ENCODE peak calls at places on chromosome 13, in five cellular contexts. E, A, M, U and V are unnamed samples.
A peak's percentile ranks its signal among the peaks of the same experiment; 100 is the strongest.

GRCh38 chr13:65479692-65480091 is 1750.4 kb downstream of the PCDH9 start:
- DNase-seq in A (no peak), E (no peak), M (no peak), U (no peak), V (no peak)

GRCh38 chr13:36363464-36363863 is 17.3 kb upstream of the SPART start:
- DNase-seq in M (no peak), E (no peak), A (no peak), U (no peak), V (no peak)

GRCh38 chr13:52879950-52880650 is 31.7 kb upstream of the PCDH8 start:
- DNase-seq in E (no peak), M (no peak), A (no peak), U (no peak), V (no peak)

GRCh38 chr13:37656247-37656940 is 57.8 kb upstream of the POSTN start:
- DNase-seq in M (no peak), A (no peak), E (no peak), U (peak; percentile 98), V (no peak)

GRCh38 chr13:39676315-39676876 is 20.9 kb downstream of the COG6 start:
- DNase-seq in E (no peak), U (peak; percentile 66), M (no peak), A (peak; percentile 57), V (no peak)

GRCh38 chr13:32731576-32731975 is 145.3 kb downstream of the PDS5B start:
- DNase-seq in M (no peak), A (no peak), U (peak; percentile 77), E (no peak), V (no peak)

GRCh38 chr13:39512687-39513086 is 90.3 kb downstream of the LHFPL6 start:
- DNase-seq in A (no peak), M (no peak), U (no peak), E (no peak), V (no peak)

GRCh38 chr13:73618275-73618865 is 515.8 kb downstream of the KLF12 start:
- DNase-seq in A (peak; percentile 89), E (no peak), M (peak; percentile 62), U (no peak), V (no peak)

GRCh38 chr13:56515441-56515840 is 625.3 kb upstream of the PRR20A start:
- DNase-seq in A (no peak), U (no peak), M (no peak), E (no peak), V (no peak)

GRCh38 chr13:56510836-56511235 is 629.9 kb upstream of the PRR20A start:
- DNase-seq in U (no peak), A (no peak), M (no peak), E (no peak), V (no peak)
- H3K4me3 ChIP-seq in U (no peak overlapping the region), A (no peak overlapping the region), M (no peak overlapping the region), E (no peak overlapping the region), V (no peak overlapping the region)

GRCh38 chr13:50016421-50016820 is 1.2 kb downstream of the KCNRG start:
- DNase-seq in E (no peak), M (no peak), U (no peak), A (no peak), V (no peak)
- H3K4me3 ChIP-seq in E (no peak overlapping the region), M (no peak overlapping the region), U (no peak overlapping the region), A (no peak overlapping the region), V (no peak overlapping the region)

GRCh38 chr13:28505543-28506135 is 10.7 kb upstream of the FLT1 start:
- DNase-seq in U (no peak), E (no peak), A (no peak), M (no peak), V (no peak)
- H3K4me3 ChIP-seq in U (no peak overlapping the region), E (no peak overlapping the region), A (no peak overlapping the region), M (no peak overlapping the region), V (no peak overlapping the region)

GRCh38 chr13:45179428-45179827 is 21.4 kb downstream of the KCTD4 start:
- DNase-seq in E (no peak), U (no peak), M (no peak), A (peak; percentile 61), V (no peak)
- H3K4me3 ChIP-seq in E (no peak overlapping the region), U (no peak overlapping the region), M (no peak overlapping the region), A (no peak overlapping the region), V (no peak overlapping the region)

GRCh38 chr13:94710081-94710809 is 2.1 kb downstream of the SOX21 start:
- DNase-seq in U (no peak), M (no peak), E (no peak), A (no peak), V (no peak)

GRCh38 chr13:94707400-94708021 is 4.8 kb downstream of the SOX21 start:
- DNase-seq in A (no peak), M (no peak), E (no peak), U (no peak), V (no peak)

GRCh38 chr13:94710881-94711560 is 1.3 kb downstream of the SOX21 start:
- DNase-seq in E (peak; percentile 68), U (peak; percentile 27), M (no peak), A (no peak), V (no peak)

GRCh38 chr13:94708031-94708571 is 4.2 kb downstream of the SOX21 start:
- DNase-seq in U (no peak), E (no peak), M (no peak), A (no peak), V (no peak)

GRCh38 chr13:94708971-94709614 is 3.3 kb downstream of the SOX21 start:
- DNase-seq in E (no peak), M (no peak), A (no peak), U (no peak), V (no peak)
- H3K4me3 ChIP-seq in E (no peak overlapping the region), M (no peak overlapping the region), A (no peak overlapping the region), U (no peak overlapping the region), V (no peak overlapping the region)

DNA sequence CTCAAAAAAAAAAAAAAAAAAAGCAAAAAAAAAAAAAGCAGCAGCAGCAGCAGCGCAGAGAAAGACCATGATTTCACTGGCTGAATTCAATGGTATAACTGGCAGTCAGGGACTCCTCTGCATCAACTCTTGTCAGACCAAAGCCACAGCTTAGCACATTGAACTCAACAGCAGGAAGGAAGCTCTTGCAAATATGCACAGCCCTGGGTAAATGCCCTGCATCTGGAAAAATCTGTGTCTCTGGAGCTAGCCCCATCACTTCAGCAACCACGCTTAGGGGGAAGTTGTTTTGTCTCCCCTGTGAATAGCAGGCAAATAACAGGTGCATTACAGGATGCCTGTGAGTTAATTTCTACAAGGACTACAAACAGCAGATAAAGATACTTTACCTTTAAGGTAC is 17.7 kb upstream of the DHRS12 start:
- DNase-seq in U (no peak), A (no peak), M (no peak), E (no peak), V (no peak)
- H3K4me3 ChIP-seq in U (no peak overlapping the region), A (no peak overlapping the region), M (no peak overlapping the region), E (no peak overlapping the region), V (no peak overlapping the region)